ENCODE peak calls at places on chromosomes 16 and 17, in ten cellular contexts. U is left ventricle myocardium inferior; B is AG04450; L is CD8-positive, alpha-beta memory T cell; Y is ELR; J is NCI-H1092 treated with DMSO at 0.1 percent for 48 hours; C is nephron progenitor cell; N is C1 segment of cervical spinal cord; W is Panc1; R is central memory CD8-positive, alpha-beta T cell. V is an unnamed sample.

GRCh38 chr17:17347234-17347955 is 44.2 kb downstream of the NT5M start:
- DNase-seq in C (no peak), W (no peak), B (no peak), J (no peak), R (no peak), Y (no peak), L (no peak), N (no peak), U (no peak), V (no peak)

GRCh38 chr17:75271955-75272847 is 1.2 kb upstream of the MIF4GD start:
- DNase-seq in U (peak), L (no peak), J (no peak), C (no peak), N (no peak), B (no peak), W (no peak), R (no peak), Y (peak), V (peak)

GRCh38 chr16:37511-37910 is 15.9 kb downstream of the POLR3K start:
- DNase-seq in B (no peak), W (no peak), N (no peak), Y (no peak), U (no peak), R (no peak), L (no peak), J (no peak), C (no peak), V (no peak)

GRCh38 chr16:72131036-72131435 is 37.4 kb downstream of the DHX38 start:
- DNase-seq in W (no peak), L (no peak), R (no peak), C (no peak), U (no peak), J (no peak), N (no peak), B (no peak), Y (no peak), V (no peak)

GRCh38 chr17:21199311-21199710 is 14.7 kb downstream of the TMEM11 start:
- DNase-seq in Y (peak), W (no peak), B (no peak), U (no peak), C (no peak), R (no peak), L (no peak), J (no peak), N (no peak), V (no peak)

GRCh38 chr17:19750020-19750572 is 2.0 kb upstream of the ALDH3A1 start:
- DNase-seq in N (no peak), B (no peak), Y (no peak), U (no peak), J (no peak), R (no peak), L (no peak), C (no peak), W (no peak), V (no peak)

GRCh38 chr17:45261577-45262515 is at the start of gene SPATA32:
- DNase-seq in C (peak), L (peak), J (no peak), B (no peak), U (peak), R (peak), W (no peak), Y (peak), N (peak), V (peak)

GRCh38 chr16:71526111-71526998 is at the start of gene CHST4:
- DNase-seq in J (peak), W (no peak), U (no peak), B (peak), L (no peak), C (peak), N (no peak), R (no peak), Y (peak), V (peak)

GRCh38 chr17:2814499-2815341 is 18.5 kb downstream of the RAP1GAP2 start:
- DNase-seq in L (peak), N (no peak), W (no peak), U (no peak), B (no peak), C (no peak), Y (no peak), J (no peak), R (peak), V (peak)

GRCh38 chr17:6388416-6388815 is 46.5 kb downstream of the AIPL1 start:
- DNase-seq in N (no peak), L (no peak), C (no peak), B (no peak), J (no peak), W (no peak), U (no peak), Y (no peak), R (no peak), V (no peak)

GRCh38 chr17:7374353-7374752 is 6.5 kb upstream of the TNK1 start:
- DNase-seq in N (no peak), U (no peak), C (no peak), W (no peak), Y (no peak), L (no peak), R (no peak), B (no peak), J (no peak), V (no peak)

GRCh38 chr16:81263470-81264200 is 25.1 kb downstream of the BCO1 start:
- DNase-seq in Y (peak), J (no peak), U (no peak), C (no peak), L (no peak), R (no peak), W (no peak), B (no peak), N (no peak), V (no peak)

GRCh38 chr16:54055864-54056263 is 230.7 kb downstream of the IRX3 start:
- DNase-seq in L (no peak), C (no peak), B (no peak), N (no peak), J (no peak), W (no peak), R (no peak), U (no peak), Y (peak), V (no peak)

GRCh38 chr16:53692146-53692545 is 11.5 kb downstream of the RPGRIP1L start:
- DNase-seq in W (no peak), U (no peak), J (no peak), B (no peak), R (no peak), N (no peak), Y (no peak), L (no peak), C (peak), V (no peak)

GRCh38 chr17:70017112-70017511 is 57.9 kb upstream of the KCNJ16 start:
- DNase-seq in L (no peak), R (no peak), W (no peak), B (no peak), C (no peak), Y (no peak), N (no peak), J (peak), U (no peak), V (no peak)

GRCh38 chr16:70563571-70563970 is 40.0 kb downstream of the SF3B3 start:
- DNase-seq in U (no peak), W (no peak), J (no peak), Y (no peak), R (no peak), L (no peak), C (no peak), B (no peak), N (no peak), V (no peak)

GRCh38 chr17:66552381-66552780 is 250.0 kb downstream of the PRKCA start:
- DNase-seq in R (no peak), J (no peak), C (no peak), N (no peak), L (no peak), U (no peak), Y (no peak), W (no peak), B (no peak), V (no peak)

GRCh38 chr17:46865100-46865499 is 13.7 kb downstream of the WNT9B start:
- DNase-seq in B (peak), N (no peak), U (no peak), C (no peak), J (no peak), W (no peak), Y (peak), R (no peak), L (no peak), V (peak)

GRCh38 chr17:10019941-10020403 is 114.9 kb upstream of the RCVRN start:
- DNase-seq in U (no peak), R (no peak), L (no peak), J (no peak), B (no peak), W (no peak), Y (no peak), C (peak), N (no peak), V (no peak)

GRCh38 chr16:88430185-88430523 is 22.9 kb upstream of the ZFPM1 start:
- DNase-seq in N (no peak), L (no peak), W (no peak), Y (no peak), R (no peak), C (no peak), B (no peak), U (no peak), J (no peak), V (no peak)

GRCh38 chr16:71929048-71929447 is 33.7 kb downstream of the IST1 start:
- DNase-seq in U (no peak), C (no peak), N (no peak), J (no peak), R (no peak), W (no peak), L (no peak), Y (peak), B (peak), V (no peak)

GRCh38 chr17:50865060-50865867 is 890 bp downstream of the TOB1 start:
- DNase-seq in L (peak), Y (peak), B (no peak), N (peak), J (peak), C (peak), R (no peak), W (peak), U (peak), V (peak)

GRCh38 chr17:4256952-4257351 is 6.8 kb downstream of the ANKFY1 start:
- DNase-seq in R (no peak), C (no peak), L (no peak), J (no peak), Y (peak), B (no peak), N (no peak), U (no peak), W (no peak), V (no peak)

GRCh38 chr17:69654981-69655581 is 240.6 kb downstream of the MAP2K6 start:
- DNase-seq in C (no peak), Y (peak), J (no peak), W (no peak), L (no peak), B (peak), U (no peak), R (no peak), N (no peak), V (peak)

GRCh38 chr16:89314357-89314756 is 96.9 kb downstream of the ZNF778 start:
- DNase-seq in W (no peak), Y (no peak), U (no peak), L (peak), B (no peak), C (no peak), R (no peak), J (no peak), N (no peak), V (no peak)

GRCh38 chr17:7393613-7394451 is 493 bp downstream of the PLSCR3 start:
- DNase-seq in C (peak), Y (peak), J (peak), L (peak), W (no peak), R (no peak), U (peak), N (no peak), B (no peak), V (peak)

GRCh38 chr16:86217001-86217890 is 293.1 kb upstream of the FOXF1 start:
- DNase-seq in L (no peak), U (no peak), B (no peak), C (no peak), Y (no peak), N (no peak), J (no peak), W (no peak), R (no peak), V (no peak)

GRCh38 chr17:80477647-80478478 is 1.5 kb upstream of the NPTX1 start:
- DNase-seq in C (peak), N (no peak), L (no peak), J (peak), B (no peak), W (no peak), U (no peak), Y (peak), R (no peak), V (no peak)

GRCh38 chr17:68584904-68585303 is 16.3 kb downstream of the FAM20A start:
- DNase-seq in C (peak), W (no peak), R (no peak), B (no peak), L (no peak), Y (no peak), J (no peak), N (no peak), U (no peak), V (no peak)

GRCh38 chr17:83031321-83031945 is 48.0 kb upstream of the METRNL start:
- DNase-seq in J (no peak), N (no peak), R (no peak), L (no peak), B (no peak), Y (no peak), U (no peak), W (no peak), C (no peak), V (no peak)

V was measured in OCI-LY7.